ENCODE peak calls at places on chromosomes 12 and 14, in six cellular contexts. L is IMR-90, Y is H1, R is H9, V is neuronal stem cell, E is mesenchymal stem cell. M is an unnamed sample.

GRCh38 chr12:123743002-123743401 is 19.1 kb upstream of the DNAH10 start:
- DNase-seq in E (no peak), Y (no peak), V (no peak), R (no peak), L (no peak), M (no peak)

GRCh38 chr12:46210835-46211439 is 57.9 kb downstream of the SLC38A1 start:
- DNase-seq in V (no peak), L (no peak), R (no peak), E (no peak), Y (no peak), M (no peak)

GRCh38 chr14:39581474-39581873 is 149.2 kb upstream of the FBXO33 start:
- DNase-seq in E (no peak), Y (no peak), L (no peak), R (no peak), V (no peak), M (no peak)

GRCh38 chr12:10607885-10608458 is 5.4 kb downstream of the MAGOHB start:
- DNase-seq in R (no peak), E (peak; percentile 38), Y (no peak), L (peak; percentile 15), V (no peak), M (peak; percentile 37)

GRCh38 chr12:116473416-116473815 is 85.8 kb upstream of the MAP1LC3B2 start:
- DNase-seq in R (no peak), Y (no peak), V (no peak), L (no peak), E (no peak), M (no peak)

GRCh38 chr14:101992708-101993107 is 28.3 kb downstream of the DYNC1H1 start:
- DNase-seq in E (no peak), V (no peak), Y (no peak), R (no peak), L (no peak), M (no peak)

GRCh38 chr14:36515105-36515593 is 4.9 kb downstream of the NKX2-1 start:
- DNase-seq in L (no peak), V (no peak), R (peak; percentile 68), Y (no peak), E (no peak), M (no peak)

GRCh38 chr12:8508912-8509841 is 4.1 kb upstream of the CLEC4D start:
- DNase-seq in Y (no peak), V (no peak), L (no peak), E (no peak), R (peak; percentile 59), M (no peak)

GRCh38 chr14:45359766-45360165 is 106.8 kb upstream of the MIS18BP1 start:
- DNase-seq in Y (no peak), V (no peak), R (no peak), L (peak; percentile 1), E (peak; percentile 46), M (peak; percentile 61)

GRCh38 chr14:40447032-40447431 is 1014.8 kb upstream of the FBXO33 start:
- DNase-seq in R (no peak), E (no peak), V (no peak), L (no peak), Y (no peak), M (no peak)

GRCh38 chr12:52495385-52495784 is 2.3 kb upstream of the KRT6A start:
- DNase-seq in V (no peak), E (no peak), Y (no peak), L (no peak), R (peak; percentile 80), M (peak; percentile 18)
- H3K14ac ChIP-seq in V (no peak overlapping the region), E (peak overlapping the region; percentile 11), Y (no peak overlapping the region), L (no peak overlapping the region), R (no peak overlapping the region), M (no peak overlapping the region)

GRCh38 chr14:24243336-24243836 is 963 bp upstream of the TINF2 start:
- DNase-seq in E (no peak), R (no peak), V (peak; percentile 23), Y (no peak), L (no peak), M (peak; percentile 61)
- H2AK5ac ChIP-seq in E (peak overlapping the region; percentile 61), R (no peak overlapping the region), V (no peak overlapping the region), Y (no peak overlapping the region), L (peak overlapping the region; percentile 98), M (peak overlapping the region; percentile 52)

GRCh38 chr12:6319446-6319845 is 9.0 kb downstream of the PLEKHG6 start:
- DNase-seq in E (no peak), L (no peak), Y (no peak), R (no peak), V (no peak), M (no peak)

GRCh38 chr12:6316921-6317692 is 6.6 kb downstream of the PLEKHG6 start:
- DNase-seq in Y (no peak), R (peak; percentile 64), V (no peak), L (no peak), E (no peak), M (no peak)

GRCh38 chr12:6318440-6318879 is 8.0 kb downstream of the PLEKHG6 start:
- DNase-seq in Y (no peak), R (no peak), V (no peak), L (no peak), E (no peak), M (no peak)

GRCh38 chr12:6315704-6316597 is 5.5 kb downstream of the PLEKHG6 start:
- DNase-seq in R (no peak), V (no peak), E (no peak), L (no peak), Y (no peak), M (no peak)

GRCh38 chr12:6317693-6318439 is 7.4 kb downstream of the PLEKHG6 start:
- DNase-seq in E (no peak), R (no peak), Y (no peak), L (no peak), V (no peak), M (no peak)
- H3K23ac ChIP-seq in E (no peak overlapping the region), R (no peak overlapping the region), Y (no peak overlapping the region), L (no peak overlapping the region), V (peak overlapping the region; percentile 48), M (no peak overlapping the region)

GRCh38 chr12:117878598-117878997 is 90.2 kb downstream of the KSR2 start:
- DNase-seq in L (no peak), V (no peak), R (no peak), E (no peak), Y (no peak), M (no peak)

GRCh38 chr12:117875652-117876491 is 92.9 kb downstream of the KSR2 start:
- DNase-seq in V (peak; percentile 83), L (peak; percentile 3), R (peak; percentile 95), Y (peak; percentile 49), E (peak; percentile 77), M (peak; percentile 30)

GRCh38 chr12:117872521-117873169 is 96.1 kb downstream of the KSR2 start:
- DNase-seq in E (no peak), V (no peak), Y (no peak), R (no peak), L (no peak), M (no peak)

GRCh38 chr12:117874842-117875434 is 93.9 kb downstream of the KSR2 start:
- DNase-seq in Y (peak; percentile 49), E (peak; percentile 60), L (peak; percentile 35), R (peak; percentile 90), V (peak; percentile 68), M (peak; percentile 72)

GRCh38 chr12:117876492-117876816 is 92.3 kb downstream of the KSR2 start:
- DNase-seq in E (no peak), V (no peak), Y (no peak), L (no peak), R (no peak), M (no peak)
- H3K14ac ChIP-seq in E (no peak overlapping the region), V (no peak overlapping the region), Y (no peak overlapping the region), L (no peak overlapping the region), R (no peak overlapping the region), M (no peak overlapping the region)

GRCh38 chr12:79688376-79689040 is 2.3 kb downstream of the PAWR start:
- DNase-seq in E (peak; percentile 9), L (no peak), Y (no peak), R (no peak), V (no peak), M (no peak)
- H2AK5ac ChIP-seq in E (no peak overlapping the region), L (no peak overlapping the region), Y (no peak overlapping the region), R (no peak overlapping the region), V (no peak overlapping the region), M (no peak overlapping the region)

GRCh38 chr12:121427556-121428055 is 27.7 kb downstream of the RNF34 start:
- DNase-seq in Y (no peak), R (no peak), L (no peak), V (no peak), E (no peak), M (no peak)
- H3K23ac ChIP-seq in Y (no peak overlapping the region), R (no peak overlapping the region), L (no peak overlapping the region), V (no peak overlapping the region), E (no peak overlapping the region), M (no peak overlapping the region)

GRCh38 chr14:63686926-63687325 is 40.9 kb downstream of the SGPP1 start:
- DNase-seq in R (no peak), V (no peak), L (no peak), Y (no peak), E (no peak), M (peak; percentile 35)

GRCh38 chr14:63677891-63678379 is 36.3 kb upstream of the WDR89 start:
- DNase-seq in R (no peak), V (no peak), L (peak; percentile 67), E (peak; percentile 85), Y (no peak), M (peak; percentile 85)

GRCh38 chr14:63685401-63685800 is 42.5 kb downstream of the SGPP1 start:
- DNase-seq in R (no peak), Y (no peak), V (no peak), L (no peak), E (no peak), M (no peak)

GRCh38 chr14:63678538-63678937 is 36.9 kb upstream of the WDR89 start:
- DNase-seq in Y (no peak), V (no peak), L (no peak), R (no peak), E (no peak), M (peak; percentile 77)

DNA sequence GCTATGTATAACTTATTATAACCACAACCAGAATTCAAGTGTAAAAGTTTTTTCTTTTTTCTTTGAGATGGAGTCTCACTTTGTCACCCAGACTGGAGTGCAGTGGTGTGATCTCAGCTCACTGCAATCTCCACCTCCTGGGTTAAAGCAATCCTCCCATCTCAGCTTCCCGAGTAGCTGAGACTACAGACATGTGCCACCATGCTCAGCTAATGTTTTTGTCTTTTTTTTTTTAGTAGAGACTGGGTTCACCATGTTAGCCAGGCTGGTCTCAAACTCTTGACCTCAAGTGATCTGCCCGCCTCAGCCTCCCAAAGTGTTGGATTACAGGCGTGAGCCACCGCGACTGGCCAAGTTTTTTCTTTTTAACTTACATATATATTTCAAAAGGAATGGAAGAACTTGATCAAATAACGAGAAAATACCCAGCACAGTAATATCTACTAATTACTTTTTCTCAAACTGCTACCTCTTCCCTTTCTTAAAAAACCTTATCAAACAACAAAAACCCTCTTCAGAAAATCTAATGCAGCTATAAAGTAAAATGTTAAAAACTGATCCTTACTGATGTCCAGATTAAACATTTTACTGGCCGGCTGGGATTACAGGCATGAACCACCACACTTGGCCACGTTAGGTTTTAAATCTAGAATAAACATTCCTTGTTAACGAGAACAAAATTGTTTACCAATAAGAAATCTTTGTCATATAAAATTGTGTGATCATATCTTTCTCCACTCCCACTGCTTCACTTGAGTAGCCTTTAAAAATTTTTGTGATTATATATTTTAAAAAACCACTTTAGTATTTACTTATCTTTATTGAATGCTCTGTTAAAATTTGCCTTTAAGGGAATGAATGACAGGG is 41.3 kb upstream of the WDR89 start:
- DNase-seq in V (no peak), Y (no peak), L (no peak), R (no peak), E (no peak), M (no peak)
- H3K14ac ChIP-seq in V (no peak overlapping the region), Y (no peak overlapping the region), L (no peak overlapping the region), R (no peak overlapping the region), E (no peak overlapping the region), M (no peak overlapping the region)